ENCODE peak calls at places on chromosomes 13 and 19, in six cellular contexts. One of them, this sample, is unnamed.
A peak's percentile ranks its signal among the peaks of the same experiment; 100 is the strongest.

GRCh38 chr19:42198676-42199439 is 18.6 kb downstream of the DEDD2 start:
- DNase-seq in stomach: peak; percentile 44
- DNase-seq in heart left ventricle: no peak
- DNase-seq in mesenchymal stem cell: no peak
- DNase-seq in suprapubic skin: no peak
- DNase-seq in dorsolateral prefrontal cortex: no peak
- DNase-seq in this sample: peak; percentile 75

GRCh38 chr13:98044301-98044700 is 90.8 kb downstream of the IPO5 start:
- DNase-seq in stomach: no peak
- DNase-seq in heart left ventricle: no peak
- DNase-seq in mesenchymal stem cell: no peak
- DNase-seq in suprapubic skin: no peak
- DNase-seq in dorsolateral prefrontal cortex: no peak
- DNase-seq in this sample: peak; percentile 53

GRCh38 chr19:11125994-11126685 is 29.4 kb downstream of the SPC24 start:
- DNase-seq in stomach: peak; percentile 84
- DNase-seq in heart left ventricle: peak; percentile 87
- DNase-seq in mesenchymal stem cell: peak; percentile 85
- DNase-seq in suprapubic skin: peak; percentile 88
- DNase-seq in dorsolateral prefrontal cortex: peak; percentile 80
- DNase-seq in this sample: peak; percentile 87

GRCh38 chr13:26784704-26785639 is 24.4 kb upstream of the GPR12 start:
- DNase-seq in stomach: no peak
- DNase-seq in heart left ventricle: peak; percentile 26
- DNase-seq in mesenchymal stem cell: no peak
- DNase-seq in suprapubic skin: no peak
- DNase-seq in dorsolateral prefrontal cortex: no peak
- DNase-seq in this sample: no peak

GRCh38 chr19:37845932-37846331 is 60.5 kb downstream of the WDR87 start:
- DNase-seq in stomach: no peak
- DNase-seq in heart left ventricle: no peak
- DNase-seq in mesenchymal stem cell: no peak
- DNase-seq in suprapubic skin: no peak
- DNase-seq in dorsolateral prefrontal cortex: no peak
- DNase-seq in this sample: no peak

GRCh38 chr19:38862321-38863059 is 12.7 kb upstream of the HNRNPL start:
- DNase-seq in stomach: no peak
- DNase-seq in heart left ventricle: no peak
- DNase-seq in mesenchymal stem cell: peak; percentile 84
- DNase-seq in suprapubic skin: no peak
- DNase-seq in dorsolateral prefrontal cortex: no peak
- DNase-seq in this sample: no peak

GRCh38 chr13:93861818-93862217 is 617.7 kb downstream of the DCT start:
- DNase-seq in stomach: no peak
- DNase-seq in heart left ventricle: no peak
- DNase-seq in mesenchymal stem cell: peak; percentile 92
- DNase-seq in suprapubic skin: no peak
- DNase-seq in dorsolateral prefrontal cortex: no peak
- DNase-seq in this sample: no peak

GRCh38 chr13:35851238-35851814 is 279.9 kb downstream of the DCLK1 start:
- DNase-seq in stomach: no peak
- DNase-seq in heart left ventricle: no peak
- DNase-seq in mesenchymal stem cell: no peak
- DNase-seq in suprapubic skin: no peak
- DNase-seq in dorsolateral prefrontal cortex: no peak
- DNase-seq in this sample: no peak

GRCh38 chr19:39031368-39032163 is 783 bp downstream of the FBXO27 start:
- DNase-seq in stomach: peak; percentile 98
- DNase-seq in heart left ventricle: peak; percentile 90
- DNase-seq in mesenchymal stem cell: peak; percentile 43
- DNase-seq in suprapubic skin: peak; percentile 94
- DNase-seq in dorsolateral prefrontal cortex: peak; percentile 81
- DNase-seq in this sample: peak; percentile 91

DNA sequence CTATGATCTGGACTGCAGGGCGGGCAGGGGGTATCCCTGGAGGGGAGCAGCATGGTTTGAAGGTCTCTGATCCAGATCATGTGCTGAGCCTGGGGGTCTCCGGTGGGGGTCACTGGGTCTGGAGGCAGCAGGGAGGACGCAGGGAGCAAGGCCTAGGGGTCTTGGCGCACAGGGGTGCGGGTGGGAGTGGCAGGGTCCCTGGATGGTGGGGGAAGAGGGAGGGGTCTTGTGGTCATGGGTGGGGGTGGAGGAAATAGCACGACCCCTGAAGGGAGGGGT is 1.9 kb downstream of the BTBD2 start:
- DNase-seq in stomach: no peak
- DNase-seq in heart left ventricle: no peak
- DNase-seq in mesenchymal stem cell: no peak
- DNase-seq in suprapubic skin: peak; percentile 68
- DNase-seq in dorsolateral prefrontal cortex: no peak
- DNase-seq in this sample: no peak
- H3K27ac ChIP-seq in stomach: no peak overlapping the region
- H3K27ac ChIP-seq in heart left ventricle: no peak overlapping the region
- H3K27ac ChIP-seq in mesenchymal stem cell: no peak overlapping the region
- H3K27ac ChIP-seq in suprapubic skin: no peak overlapping the region
- H3K27ac ChIP-seq in dorsolateral prefrontal cortex: no peak overlapping the region
- H3K27ac ChIP-seq in this sample: no peak overlapping the region

DNA sequence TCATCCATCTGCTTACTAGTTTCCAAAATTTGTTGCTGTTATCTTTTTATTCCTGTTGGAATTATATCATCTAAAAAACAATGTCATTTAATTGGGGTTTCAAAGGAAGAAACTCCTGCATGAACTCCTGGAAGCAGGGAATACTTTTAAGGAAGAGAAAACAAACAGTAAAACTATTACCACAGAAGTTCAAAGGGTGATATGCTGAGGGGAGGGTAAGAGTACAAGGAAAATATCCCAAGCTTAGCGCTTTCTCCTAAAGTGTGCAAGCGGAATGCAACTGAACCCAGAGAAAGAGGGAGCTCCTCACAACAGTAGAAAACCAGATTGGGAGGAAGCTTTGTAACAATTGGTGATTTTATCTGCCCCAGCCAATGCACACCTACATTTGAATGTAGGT is 175.1 kb downstream of the NUFIP1 start:
- DNase-seq in stomach: no peak
- DNase-seq in heart left ventricle: no peak
- DNase-seq in mesenchymal stem cell: no peak
- DNase-seq in suprapubic skin: no peak
- DNase-seq in dorsolateral prefrontal cortex: no peak
- DNase-seq in this sample: no peak
- H3K27ac ChIP-seq in stomach: no peak overlapping the region
- H3K27ac ChIP-seq in heart left ventricle: no peak overlapping the region
- H3K27ac ChIP-seq in mesenchymal stem cell: no peak overlapping the region
- H3K27ac ChIP-seq in suprapubic skin: no peak overlapping the region
- H3K27ac ChIP-seq in dorsolateral prefrontal cortex: no peak overlapping the region
- H3K27ac ChIP-seq in this sample: no peak overlapping the region

GRCh38 chr19:58563034-58563573 is 4.7 kb upstream of the UBE2M start:
- DNase-seq in stomach: peak; percentile 37
- DNase-seq in heart left ventricle: no peak
- DNase-seq in mesenchymal stem cell: no peak
- DNase-seq in suprapubic skin: peak; percentile 76
- DNase-seq in dorsolateral prefrontal cortex: no peak
- DNase-seq in this sample: no peak
- H3K27ac ChIP-seq in stomach: peak overlapping the region; percentile 69
- H3K27ac ChIP-seq in heart left ventricle: no peak overlapping the region
- H3K27ac ChIP-seq in mesenchymal stem cell: no peak overlapping the region
- H3K27ac ChIP-seq in suprapubic skin: peak overlapping the region; percentile 7
- H3K27ac ChIP-seq in dorsolateral prefrontal cortex: peak overlapping the region; percentile 86
- H3K27ac ChIP-seq in this sample: no peak overlapping the region

DNA sequence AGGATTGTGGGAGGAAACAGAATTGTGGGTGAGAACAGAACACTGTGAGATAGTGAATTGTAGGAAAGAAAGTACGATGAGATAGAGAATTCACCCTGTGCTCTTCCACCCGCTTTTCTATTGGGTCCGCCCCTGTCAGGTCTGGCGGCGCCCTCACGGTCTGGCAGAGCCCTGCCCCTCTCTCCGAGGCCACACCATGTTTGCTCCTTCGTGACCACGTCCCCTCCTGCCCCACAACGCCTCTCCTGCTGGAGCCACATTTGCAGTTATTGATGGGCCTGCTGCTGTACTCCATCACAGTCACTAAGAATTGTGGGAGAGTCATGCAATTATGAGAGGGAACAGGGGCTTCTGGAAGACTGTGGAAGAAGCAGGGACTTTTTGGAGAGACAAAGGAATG is 473.1 kb downstream of the KLF12 start:
- DNase-seq in stomach: no peak
- DNase-seq in heart left ventricle: no peak
- DNase-seq in mesenchymal stem cell: no peak
- DNase-seq in suprapubic skin: no peak
- DNase-seq in dorsolateral prefrontal cortex: no peak
- DNase-seq in this sample: no peak
- H3K27ac ChIP-seq in stomach: no peak overlapping the region
- H3K27ac ChIP-seq in heart left ventricle: no peak overlapping the region
- H3K27ac ChIP-seq in mesenchymal stem cell: no peak overlapping the region
- H3K27ac ChIP-seq in suprapubic skin: no peak overlapping the region
- H3K27ac ChIP-seq in dorsolateral prefrontal cortex: no peak overlapping the region
- H3K27ac ChIP-seq in this sample: no peak overlapping the region

DNA sequence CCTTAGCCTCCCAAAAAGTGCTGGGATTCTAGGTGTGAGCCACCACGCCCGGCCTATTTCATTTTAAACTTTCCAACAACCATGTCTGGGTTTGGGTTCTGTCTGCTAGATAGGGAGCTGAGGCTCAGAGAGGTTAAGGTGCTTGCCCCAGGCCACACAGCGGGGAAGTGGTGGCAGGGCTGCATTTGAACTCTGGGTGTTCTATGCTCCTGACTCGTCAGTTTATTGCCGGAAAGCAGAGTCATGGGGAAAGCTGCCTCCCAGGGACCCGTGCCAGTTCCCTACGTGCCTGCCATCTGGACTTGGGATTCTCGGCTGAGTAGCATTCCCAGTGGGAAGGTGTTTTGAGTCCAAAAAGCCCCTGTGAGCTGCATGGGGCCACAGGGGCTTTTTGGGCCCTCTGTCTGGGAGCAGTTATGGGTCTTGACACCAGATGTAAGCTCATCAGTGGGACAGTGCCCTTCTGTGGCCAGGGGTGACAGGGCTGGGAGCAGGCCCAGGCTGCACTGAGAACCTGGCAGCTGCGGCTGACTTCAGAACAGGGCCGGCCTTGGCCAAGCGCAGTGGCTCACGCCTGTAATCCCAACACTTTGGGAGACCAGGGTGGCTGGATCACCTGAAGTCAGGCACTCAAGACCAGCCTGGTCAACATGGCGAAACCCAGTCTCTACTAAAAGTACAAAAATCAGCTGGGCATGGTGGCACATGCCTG is 10.9 kb downstream of the RFX1 start:
- DNase-seq in stomach: no peak
- DNase-seq in heart left ventricle: peak; percentile 67
- DNase-seq in mesenchymal stem cell: no peak
- DNase-seq in suprapubic skin: no peak
- DNase-seq in dorsolateral prefrontal cortex: no peak
- DNase-seq in this sample: peak; percentile 70
- H3K27ac ChIP-seq in stomach: no peak overlapping the region
- H3K27ac ChIP-seq in heart left ventricle: peak overlapping the region; percentile 70
- H3K27ac ChIP-seq in mesenchymal stem cell: no peak overlapping the region
- H3K27ac ChIP-seq in suprapubic skin: no peak overlapping the region
- H3K27ac ChIP-seq in dorsolateral prefrontal cortex: no peak overlapping the region
- H3K27ac ChIP-seq in this sample: no peak overlapping the region

DNA sequence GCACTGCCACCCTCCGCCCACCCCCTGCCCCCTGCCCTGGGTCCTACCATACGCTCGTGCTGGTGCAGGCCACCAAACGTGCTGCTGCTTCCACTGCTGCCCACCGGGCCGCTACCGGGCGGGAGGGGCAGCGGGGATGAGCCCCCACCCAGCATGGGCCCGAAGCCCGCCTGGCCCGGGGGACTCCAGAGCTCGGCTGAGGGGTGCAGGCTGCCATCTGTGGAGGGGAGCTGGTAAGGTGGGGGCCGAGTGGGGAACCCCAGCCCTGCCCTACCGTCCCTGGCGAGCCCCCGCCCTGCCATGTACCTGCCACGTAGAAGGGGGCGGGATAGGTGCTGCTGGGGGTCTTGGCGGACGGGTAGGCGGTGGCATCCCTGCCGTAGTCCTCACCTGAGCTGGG is 16.7 kb upstream of the UQCR11 start:
- DNase-seq in stomach: no peak
- DNase-seq in heart left ventricle: no peak
- DNase-seq in mesenchymal stem cell: no peak
- DNase-seq in suprapubic skin: no peak
- DNase-seq in dorsolateral prefrontal cortex: no peak
- DNase-seq in this sample: no peak
- H3K27ac ChIP-seq in stomach: no peak overlapping the region
- H3K27ac ChIP-seq in heart left ventricle: no peak overlapping the region
- H3K27ac ChIP-seq in mesenchymal stem cell: no peak overlapping the region
- H3K27ac ChIP-seq in suprapubic skin: no peak overlapping the region
- H3K27ac ChIP-seq in dorsolateral prefrontal cortex: no peak overlapping the region
- H3K27ac ChIP-seq in this sample: no peak overlapping the region

This sample was measured in aorta.